ENCODE peak calls at places on chromosomes 4 and X, in nine cellular contexts. E is stimulated activated naive B cell treated with anti-CD40 and anti-IgM and Interleukin-4, amounts not matched to agents 10 μg/mL and 1 μg/mL and 100 μg/mL, for 72 hours; V is stimulated activated CD8-positive, alpha-beta memory T cell treated with anti-CD3 and anti-CD28 coated beads, Interleukin-7, amount 100 ng/mL, for 24 hours; H is CD4-positive, alpha-beta T cell; M is activated T-helper 2 cell treated with anti-CD3 and anti-CD28 coated beads, Interferon-gamma antibody, Interleukin-2, Interleukin-4, amounts not matched to agents 10 μg/mL and 5 μg/mL and 100 μg/mL, durations not matched to agents 14 hours and 24 hours and 36 hours; K is astrocyte of the cerebellum; I is GM03348; Z is AG08395; D is NCI-H2029. R is an unnamed sample.

GRCh38 chrX:123833387-123833786 is 26.5 kb upstream of the XIAP start:
- DNase-seq in H (peak; percentile 40), M (peak; percentile 36), D (peak; percentile 11), Z (peak; percentile 50), K (no peak), E (peak; percentile 46), I (peak; percentile 60), V (peak; percentile 26), R (peak; percentile 14)

GRCh38 chrX:139204903-139205667 is 325.5 kb upstream of the F9 start:
- DNase-seq in D (no peak), I (peak; percentile 67), Z (peak; percentile 11), H (no peak), V (no peak), K (no peak), M (no peak), E (no peak), R (no peak)

GRCh38 chr4:143025111-143025704 is 159.5 kb upstream of the USP38 start:
- DNase-seq in K (peak; percentile 54), I (peak; percentile 28), D (no peak), M (no peak), H (no peak), V (no peak), E (no peak), Z (no peak), R (no peak)

GRCh38 chr4:74632634-74633033 is 161.7 kb downstream of the BTC start:
- DNase-seq in Z (peak; percentile 2), K (peak; percentile 96), I (peak; percentile 48), D (peak; percentile 34), M (no peak), E (no peak), H (no peak), V (peak; percentile 1), R (no peak)

GRCh38 chr4:10226756-10227155 is 110.2 kb upstream of the WDR1 start:
- DNase-seq in I (peak; percentile 54), H (no peak), E (no peak), Z (no peak), M (no peak), V (no peak), K (no peak), D (no peak), R (no peak)

GRCh38 chr4:157004279-157005161 is 32.9 kb upstream of the PDGFC start:
- DNase-seq in M (no peak), V (no peak), H (no peak), D (no peak), K (no peak), Z (no peak), E (no peak), I (no peak), R (no peak)

GRCh38 chr4:120088507-120088906 is 21.9 kb upstream of the MAD2L1 start:
- DNase-seq in I (no peak), K (no peak), Z (no peak), H (no peak), M (no peak), V (no peak), D (no peak), E (no peak), R (no peak)

GRCh38 chrX:136687457-136687856 is 39.5 kb downstream of the CD40LG start:
- DNase-seq in K (no peak), E (no peak), I (no peak), Z (no peak), D (no peak), H (no peak), M (no peak), V (no peak), R (no peak)

GRCh38 chr4:97770222-97770621 is 373.1 kb downstream of the STPG2 start:
- DNase-seq in I (no peak), M (no peak), E (no peak), Z (no peak), K (no peak), D (no peak), V (no peak), H (no peak), R (no peak)

GRCh38 chr4:108036252-108036651 is 46.6 kb downstream of the HADH start:
- DNase-seq in H (peak; percentile 50), I (no peak), D (no peak), K (no peak), Z (no peak), M (peak; percentile 54), E (peak; percentile 5), V (no peak), R (no peak)

GRCh38 chrX:26026179-26026578 is 112.0 kb upstream of the MAGEB18 start:
- DNase-seq in K (no peak), M (no peak), D (no peak), Z (no peak), E (no peak), V (no peak), I (no peak), H (no peak), R (no peak)

GRCh38 chr4:118718511-118719170 is 33.4 kb downstream of the METTL14 start:
- DNase-seq in E (no peak), M (no peak), K (no peak), D (no peak), I (no peak), V (no peak), Z (no peak), H (no peak), R (no peak)

GRCh38 chr4:98232202-98232601 is 29.0 kb upstream of the RAP1GDS1 start:
- DNase-seq in K (no peak), V (no peak), M (no peak), E (no peak), H (no peak), Z (no peak), D (no peak), I (no peak), R (no peak)

GRCh38 chr4:152039085-152039484 is 278.3 kb upstream of the GATB start:
- DNase-seq in H (no peak), D (no peak), I (no peak), V (no peak), Z (no peak), K (peak; percentile 49), M (no peak), E (no peak), R (no peak)

GRCh38 chr4:165873298-165874071 is 448 bp downstream of the TLL1 start:
- DNase-seq in D (no peak), V (no peak), H (no peak), I (peak; percentile 73), Z (peak; percentile 10), K (no peak), M (no peak), E (no peak), R (no peak)

GRCh38 chrX:103398321-103398937 is 22.1 kb downstream of the BEX3 start:
- DNase-seq in Z (peak; percentile 66), I (peak; percentile 60), V (no peak), K (no peak), H (no peak), D (no peak), M (no peak), E (no peak), R (no peak)

GRCh38 chr4:171846893-171847292 is 33.7 kb downstream of the GALNTL6 start:
- DNase-seq in M (no peak), D (no peak), I (no peak), V (no peak), K (no peak), H (no peak), Z (no peak), E (no peak), R (no peak)

GRCh38 chr4:147950840-147951239 is 219.0 kb downstream of the ARHGAP10 start:
- DNase-seq in V (no peak), D (no peak), H (no peak), E (no peak), I (no peak), Z (no peak), K (no peak), M (no peak), R (no peak)

GRCh38 chrX:136268051-136269048 is 17.1 kb upstream of the MAP7D3 start:
- DNase-seq in E (peak; percentile 13), Z (peak; percentile 40), I (peak; percentile 37), V (no peak), D (no peak), K (peak; percentile 15), H (peak; percentile 9), M (peak; percentile 9), R (no peak)

GRCh38 chr4:113057891-113058290 is 8.4 kb downstream of the ANK2 start:
- DNase-seq in E (no peak), D (peak; percentile 76), Z (peak; percentile 7), I (peak; percentile 13), H (no peak), V (no peak), M (no peak), K (peak; percentile 53), R (peak; percentile 3)

GRCh38 chr4:39255266-39255665 is 72.9 kb downstream of the WDR19 start:
- DNase-seq in Z (peak; percentile 31), I (peak; percentile 52), M (no peak), V (no peak), K (peak; percentile 44), H (no peak), D (no peak), E (no peak), R (no peak)